ENCODE peak calls at places on chromosomes 16 and 17, in five cellular contexts. B is activated CD4-positive, alpha-beta T cell treated with anti-CD3 and anti-CD28 coated beads, Interleukin-2, amount 50 U/mL, for 48 hours; H is activated gamma-delta T cell treated with anti-CD3 and anti-CD28 coated beads, Interleukin-2, amount 50 U/mL, for 16 hours; F is sigmoid colon; R is EL. U is an unnamed sample.

GRCh38 chr16:66605177-66605999 is 884 bp downstream of the CMTM3 start:
- DNase-seq in R (peak), F (peak), H (no peak), B (peak), U (peak)

GRCh38 chr17:40068917-40069750 is 6.4 kb downstream of the THRA start:
- DNase-seq in B (peak), H (peak), F (peak), R (peak), U (peak)

GRCh38 chr17:73211745-73212144 is 18.9 kb downstream of the COG1 start:
- DNase-seq in B (peak), F (no peak), R (no peak), H (peak), U (no peak)

GRCh38 chr17:1029912-1030656 is 33.2 kb downstream of the TIMM22 start:
- DNase-seq in B (no peak), F (no peak), R (no peak), H (no peak), U (no peak)

GRCh38 chr17:15503731-15504130 is 36.3 kb upstream of the CDRT4 start:
- DNase-seq in H (no peak), F (no peak), R (no peak), B (no peak), U (no peak)

GRCh38 chr16:87784812-87785211 is 19.0 kb upstream of the KLHDC4 start:
- DNase-seq in B (no peak), H (no peak), R (peak), F (no peak), U (no peak)

GRCh38 chr17:70956731-70957130 is 787.4 kb downstream of the KCNJ2 start:
- DNase-seq in B (no peak), F (no peak), H (no peak), R (no peak), U (no peak)

GRCh38 chr16:49464877-49465504 is 91.4 kb downstream of the C16orf78 start:
- DNase-seq in B (no peak), H (no peak), F (peak), R (no peak), U (no peak)

GRCh38 chr17:32161506-32162365 is 19.4 kb downstream of the RHOT1 start:
- DNase-seq in B (no peak), H (no peak), F (no peak), R (peak), U (peak)

GRCh38 chr16:3149630-3150345 is 15.0 kb downstream of the ZNF213 start:
- DNase-seq in H (no peak), F (peak), R (peak), B (peak), U (peak)

GRCh38 chr17:28570716-28571254 is 539 bp downstream of the PIGS start:
- DNase-seq in H (no peak), B (peak), R (peak), F (peak), U (peak)

GRCh38 chr17:17177186-17177585 is 28.9 kb downstream of the PLD6 start:
- DNase-seq in R (no peak), B (no peak), H (no peak), F (no peak), U (no peak)

GRCh38 chr16:1217526-1217925 is 7.5 kb downstream of the TPSG1 start:
- DNase-seq in F (no peak), R (no peak), B (no peak), H (no peak), U (no peak)

GRCh38 chr16:84144859-84145639 is at the start of the genes DNAAF1 and HSDL1:
- DNase-seq in R (peak), F (peak), B (peak), H (peak), U (peak)

GRCh38 chr16:4115209-4115940 is 867 bp downstream of the ADCY9 start:
- DNase-seq in F (peak), B (peak), H (peak), R (peak), U (peak)

GRCh38 chr17:75665981-75666380 is 973 bp downstream of the RECQL5 start:
- DNase-seq in R (no peak), F (peak), B (no peak), H (no peak), U (no peak)

GRCh38 chr17:189444-189843 is 8.0 kb upstream of the DOC2B start:
- DNase-seq in H (no peak), B (no peak), F (no peak), R (no peak), U (no peak)

GRCh38 chr17:49343273-49343672 is 18.8 kb downstream of the ZNF652 start:
- DNase-seq in H (no peak), R (peak), B (no peak), F (no peak), U (peak)

GRCh38 chr16:54939537-54940278 is 9.0 kb downstream of the IRX5 start:
- DNase-seq in B (no peak), H (no peak), R (no peak), F (no peak), U (no peak)

GRCh38 chr16:27529962-27530361 is 19.8 kb downstream of the GTF3C1 start:
- DNase-seq in H (no peak), B (no peak), R (peak), F (no peak), U (peak)

GRCh38 chr17:21301593-21302550 is 17.4 kb downstream of the MAP2K3 start:
- DNase-seq in B (no peak), R (no peak), H (no peak), F (no peak), U (no peak)

GRCh38 chr16:1964506-1965471 is at the start of gene RPS2:
- DNase-seq in H (peak), F (peak), B (peak), R (peak), U (peak)

GRCh38 chr16:2142942-2143868 is 5.2 kb upstream of the RAB26 start:
- DNase-seq in H (no peak), F (no peak), B (peak), R (no peak), U (no peak)

GRCh38 chr16:58732545-58733247 is 1.4 kb downstream of the GOT2 start:
- DNase-seq in F (no peak), R (peak), H (no peak), B (peak), U (peak)

GRCh38 chr17:55510986-55511721 is at the start of gene SMIM36:
- DNase-seq in F (no peak), H (no peak), B (no peak), R (no peak), U (no peak)

GRCh38 chr17:21284319-21285163 is at the start of gene MAP2K3:
- DNase-seq in F (peak), H (peak), B (peak), R (peak), U (peak)

GRCh38 chr17:48547839-48548686 is 3.2 kb upstream of the HOXB2 start:
- DNase-seq in F (peak), R (no peak), B (peak), H (no peak), U (no peak)

GRCh38 chr17:36640836-36641235 is 39.5 kb downstream of the MRM1 start:
- DNase-seq in H (no peak), F (no peak), R (no peak), B (no peak), U (no peak)

GRCh38 chr16:66881014-66881417 is 701 bp downstream of the PDP2 start:
- DNase-seq in B (peak), R (peak), H (no peak), F (no peak), U (no peak)

GRCh38 chr17:42111901-42112551 is 488 bp downstream of the DHX58 start:
- DNase-seq in H (no peak), B (peak), R (peak), F (peak), U (no peak)

GRCh38 chr17:51548125-51548524 is 287.8 kb downstream of the UTP18 start:
- DNase-seq in H (no peak), F (no peak), R (no peak), B (no peak), U (no peak)

GRCh38 chr17:11369570-11369969 is 128.6 kb downstream of the SHISA6 start:
- DNase-seq in B (no peak), H (no peak), R (no peak), F (no peak), U (no peak)

GRCh38 chr16:48013476-48013875 is 142.3 kb downstream of the ABCC12 start:
- DNase-seq in B (no peak), H (no peak), R (peak), F (no peak), U (peak)